ENCODE peak calls at places on chromosome 2, in ten cellular contexts. X is cardiac fibroblast; A is heart right ventricle; V is Peyer's patch; Y is dorsolateral prefrontal cortex; C is breast epithelium; B is choroid plexus epithelial cell; S is left lung; Q is CD8-positive, alpha-beta T cell; I is foreskin fibroblast. G is an unnamed sample.

GRCh38 chr2:190804182-190804795 is 76.3 kb upstream of the GLS start:
- DNase-seq in B (peak; percentile 68), Q (no peak), S (no peak), X (peak; percentile 64), C (no peak), V (no peak), Y (no peak), I (peak; percentile 62), A (no peak), G (no peak)

GRCh38 chr2:127401757-127402695 is 14.3 kb upstream of the MAP3K2 start:
- DNase-seq in S (no peak), X (no peak), B (no peak), I (no peak), C (no peak), V (peak; percentile 77), A (no peak), Y (no peak), Q (no peak), G (no peak)

GRCh38 chr2:108917526-108917925 is 71.5 kb downstream of the EDAR start:
- DNase-seq in V (no peak), X (no peak), I (no peak), C (no peak), Q (no peak), A (no peak), B (no peak), S (no peak), Y (no peak), G (no peak)

GRCh38 chr2:235347691-235348090 is 146.2 kb upstream of the AGAP1 start:
- DNase-seq in Q (no peak), Y (no peak), A (no peak), V (no peak), S (no peak), B (peak; percentile 65), C (no peak), I (peak; percentile 73), X (peak; percentile 87), G (peak; percentile 36)

GRCh38 chr2:41413813-41414485 is 633.9 kb upstream of the PKDCC start:
- DNase-seq in Y (no peak), C (no peak), S (no peak), Q (no peak), X (peak; percentile 31), B (no peak), I (no peak), A (no peak), V (no peak), G (no peak)

GRCh38 chr2:216690451-216691209 is 4.7 kb downstream of the IGFBP5 start:
- DNase-seq in Y (no peak), Q (no peak), C (no peak), B (no peak), A (no peak), X (no peak), I (peak; percentile 47), V (no peak), S (no peak), G (peak; percentile 62)

GRCh38 chr2:232480201-232481190 is 7.1 kb downstream of the ECEL1 start:
- DNase-seq in Y (no peak), S (peak; percentile 56), X (no peak), C (peak; percentile 45), A (no peak), I (no peak), V (peak; percentile 45), B (no peak), Q (no peak), G (no peak)

GRCh38 chr2:179233037-179233436 is 31.6 kb downstream of the SESTD1 start:
- DNase-seq in Q (no peak), S (no peak), X (no peak), Y (no peak), C (no peak), A (no peak), V (no peak), I (no peak), B (no peak), G (no peak)

GRCh38 chr2:157934684-157935377 is 58.7 kb upstream of the ACVR1 start:
- DNase-seq in V (no peak), X (no peak), S (no peak), Y (no peak), A (no peak), I (no peak), Q (no peak), C (no peak), B (no peak), G (no peak)

GRCh38 chr2:238916875-238917590 is 69.1 kb downstream of the TWIST2 start:
- DNase-seq in B (no peak), S (peak; percentile 69), I (peak; percentile 50), A (no peak), V (peak; percentile 37), Q (no peak), X (no peak), Y (no peak), C (peak; percentile 42), G (no peak)

GRCh38 chr2:174844295-174844708 is 80.0 kb upstream of the CHRNA1 start:
- DNase-seq in X (no peak), I (no peak), A (no peak), B (no peak), Q (no peak), Y (no peak), V (no peak), S (no peak), C (no peak), G (no peak)

GRCh38 chr2:1855150-1855549 is 110.8 kb upstream of the PXDN start:
- DNase-seq in B (peak; percentile 64), V (no peak), A (no peak), Q (no peak), X (no peak), Y (no peak), I (no peak), S (no peak), C (no peak), G (no peak)

GRCh38 chr2:180413331-180413730 is 406.2 kb upstream of the CWC22 start:
- DNase-seq in X (no peak), B (no peak), Y (no peak), S (no peak), I (no peak), Q (no peak), A (no peak), V (no peak), C (no peak), G (no peak)
- TF ChIP-seq CTCF in X (no peak), B (no peak), Y (no peak), S (no peak), I (no peak), Q (no peak), A (no peak), V (no peak), C (no peak), G (no peak)

GRCh38 chr2:110679337-110679707 is 1.5 kb upstream of the BUB1 start:
- DNase-seq in A (no peak), C (no peak), S (no peak), X (peak; percentile 16), B (no peak), V (no peak), I (peak; percentile 38), Q (no peak), Y (no peak), G (no peak)
- H3K4me3 ChIP-seq in A (peak overlapping the region; percentile 75), C (no peak overlapping the region), S (peak overlapping the region; percentile 2), X (no peak overlapping the region), B (peak overlapping the region; percentile 76), V (no peak overlapping the region), I (peak overlapping the region; percentile 71), Q (no peak overlapping the region), Y (no peak overlapping the region), G (peak overlapping the region; percentile 16)

DNA sequence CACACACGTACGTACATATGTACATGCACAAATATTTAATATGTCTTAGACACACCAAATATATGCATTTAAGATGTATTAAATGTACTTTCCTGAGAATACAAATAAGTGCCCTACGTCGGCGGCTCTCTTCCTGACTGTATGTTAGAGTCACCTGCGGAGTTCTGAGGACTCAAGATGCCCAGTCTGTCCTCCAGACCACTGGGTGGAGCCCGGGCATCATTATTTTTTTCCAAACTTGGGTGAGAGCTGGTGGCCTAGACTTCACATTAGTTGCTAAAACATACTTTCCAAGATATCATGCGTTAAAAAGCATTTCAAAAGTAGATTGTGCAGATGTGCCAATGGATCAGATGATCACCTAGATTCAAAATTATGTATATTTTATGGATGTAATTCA is 2.9 kb downstream of the IL18R1 start:
- DNase-seq in Y (no peak), C (no peak), V (no peak), Q (no peak), S (no peak), X (no peak), I (no peak), A (no peak), B (no peak), G (no peak)
- TF ChIP-seq CTCF in Y (no peak), C (no peak), V (no peak), Q (no peak), S (no peak), X (no peak), I (no peak), A (no peak), B (no peak), G (no peak)

GRCh38 chr2:10432315-10433181 is 15.6 kb downstream of the ODC1 start:
- DNase-seq in X (no peak), A (no peak), Q (no peak), V (peak; percentile 88), I (no peak), S (peak; percentile 88), Y (no peak), C (no peak), B (no peak), G (no peak)
- H3K4me3 ChIP-seq in X (peak overlapping the region; percentile 34), A (peak overlapping the region; percentile 50), Q (peak overlapping the region; percentile 35), V (peak overlapping the region; percentile 49), I (no peak overlapping the region), S (peak overlapping the region; percentile 31), Y (no peak overlapping the region), C (peak overlapping the region; percentile 31), B (no peak overlapping the region), G (no peak overlapping the region)

GRCh38 chr2:20452551-20452950 is 5.7 kb downstream of the RHOB start:
- DNase-seq in Y (no peak), X (peak; percentile 83), A (peak; percentile 32), B (peak; percentile 85), S (no peak), V (no peak), C (no peak), I (peak; percentile 30), Q (no peak), G (no peak)
- TF ChIP-seq CTCF in Y (peak; percentile 20), X (peak; percentile 43), A (peak; percentile 18), B (peak; percentile 69), S (no peak), V (no peak), C (peak; percentile 40), I (peak; percentile 17), Q (no peak), G (peak; percentile 5)

G was measured in AG04449.